ENCODE peak calls at places on chromosomes 6 and 20, in seven cellular contexts. D is choroid plexus epithelial cell, V is HL-60, E is uterus, Z is brain microvascular endothelial cell, W is AG09309, G is fibroblast of pulmonary artery. L is an unnamed sample.

GRCh38 chr6:133983099-133983939 is 30.3 kb downstream of the TBPL1 start:
- DNase-seq in Z (peak), D (peak), V (peak), E (no peak), W (no peak), G (peak), L (no peak)

GRCh38 chr6:169070506-169071176 is 183.0 kb downstream of the THBS2 start:
- DNase-seq in E (peak), W (peak), G (peak), V (no peak), D (peak), Z (peak), L (no peak)

GRCh38 chr6:146545608-146546007 is 2.0 kb downstream of the RAB32 start:
- DNase-seq in V (no peak), E (no peak), G (peak), Z (peak), D (peak), W (peak), L (no peak)

GRCh38 chr6:101088594-101088993 is 207.5 kb upstream of the ASCC3 start:
- DNase-seq in G (no peak), Z (no peak), W (no peak), V (no peak), D (no peak), E (no peak), L (no peak)

GRCh38 chr6:52500268-52501129 is 76.4 kb downstream of the TRAM2 start:
- DNase-seq in V (no peak), E (no peak), W (no peak), Z (no peak), G (no peak), D (no peak), L (no peak)

GRCh38 chr20:20815711-20816455 is 103.4 kb upstream of the RALGAPA2 start:
- DNase-seq in W (no peak), E (no peak), V (no peak), D (no peak), Z (no peak), G (no peak), L (no peak)

GRCh38 chr20:32528905-32529670 is 56.0 kb downstream of the NOL4L start:
- DNase-seq in E (no peak), W (no peak), Z (no peak), D (no peak), V (no peak), G (no peak), L (no peak)

GRCh38 chr6:157615411-157615763 is 207.7 kb upstream of the SNX9 start:
- DNase-seq in G (peak), V (no peak), W (no peak), D (no peak), E (no peak), Z (no peak), L (no peak)

GRCh38 chr20:18677126-18677525 is 89.3 kb downstream of the DTD1 start:
- DNase-seq in G (no peak), D (no peak), E (no peak), Z (no peak), W (no peak), V (no peak), L (no peak)

GRCh38 chr20:57265649-57266250 is 691 bp downstream of the BMP7 start:
- DNase-seq in D (no peak), E (no peak), G (peak), W (no peak), Z (no peak), V (no peak), L (no peak)

GRCh38 chr6:115945806-115946205 is 114.9 kb downstream of the FRK start:
- DNase-seq in D (no peak), W (no peak), E (no peak), V (no peak), Z (no peak), G (no peak), L (no peak)

GRCh38 chr20:2509468-2509781 is 710 bp upstream of the ZNF343 start:
- DNase-seq in V (no peak), G (no peak), D (peak), E (no peak), Z (no peak), W (no peak), L (no peak)

GRCh38 chr20:272718-273117 is 15.2 kb downstream of the DEFB132 start:
- DNase-seq in E (no peak), V (no peak), G (peak), W (no peak), Z (no peak), D (no peak), L (no peak)

GRCh38 chr6:158799051-158799792 is 19.9 kb downstream of the EZR start:
- DNase-seq in G (peak), E (peak), W (peak), V (no peak), Z (peak), D (peak), L (no peak)

GRCh38 chr20:49543858-49544437 is 24.0 kb downstream of the PTGIS start:
- DNase-seq in W (no peak), G (no peak), E (no peak), D (no peak), Z (no peak), V (no peak), L (no peak)

GRCh38 chr20:49544535-49544934 is 23.4 kb downstream of the PTGIS start:
- DNase-seq in D (no peak), Z (no peak), V (no peak), W (no peak), E (no peak), G (no peak), L (no peak)

GRCh38 chr20:49543071-49543857 is 24.7 kb downstream of the PTGIS start:
- DNase-seq in V (no peak), G (no peak), D (no peak), W (no peak), Z (no peak), E (no peak), L (no peak)

GRCh38 chr20:49548371-49548947 is 19.5 kb downstream of the PTGIS start:
- DNase-seq in V (no peak), G (no peak), E (no peak), Z (no peak), W (no peak), D (no peak), L (no peak)

DNA sequence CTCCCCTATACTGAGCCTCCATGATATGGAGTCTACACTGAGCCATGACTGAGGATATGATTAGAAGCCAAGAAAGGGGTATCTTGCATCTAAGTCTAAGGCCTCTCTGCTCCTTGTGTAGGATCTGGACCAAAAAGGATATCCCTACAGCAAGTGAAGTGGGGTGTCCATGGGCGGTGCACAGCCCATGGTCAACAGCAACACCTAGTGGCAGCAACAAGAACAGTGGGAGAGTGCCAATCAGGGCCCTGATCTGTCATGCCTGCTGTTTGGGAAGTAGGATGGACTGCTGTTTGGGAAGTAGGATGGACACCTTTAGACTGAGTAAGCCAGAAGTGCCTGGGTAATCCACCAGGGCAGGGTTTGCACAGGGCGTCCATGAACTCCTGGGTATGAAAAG is 22.4 kb downstream of the PTGIS start:
- DNase-seq in E (no peak), Z (no peak), W (no peak), D (no peak), G (no peak), V (no peak), L (no peak)
- TF ChIP-seq CTCF in E (peak), Z (peak), W (peak), D (peak), G (peak), V (peak), L (no peak)

DNA sequence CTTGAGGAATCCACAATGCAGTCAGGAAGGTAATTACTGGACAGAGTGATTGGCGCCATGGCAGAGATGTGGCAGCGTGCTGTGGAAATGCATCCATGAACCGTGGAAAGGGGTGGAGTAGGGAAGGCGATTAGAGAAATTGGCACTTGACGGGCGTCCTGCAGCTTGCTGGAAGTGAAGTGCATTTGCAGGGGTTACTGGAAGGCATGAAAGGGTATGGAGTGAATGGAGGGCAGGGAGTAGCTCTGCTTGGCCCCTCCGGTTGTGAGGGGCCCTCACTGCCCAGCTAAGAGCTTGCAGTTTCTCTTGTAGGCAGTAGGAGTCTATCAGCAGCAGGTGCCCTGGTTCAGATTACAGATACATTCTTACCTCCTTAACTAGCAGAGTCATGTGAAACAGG is 122.5 kb upstream of the TIAM2 start:
- DNase-seq in D (no peak), V (no peak), W (no peak), Z (no peak), G (no peak), E (no peak), L (no peak)
- TF ChIP-seq CTCF in D (no peak), V (no peak), W (no peak), Z (peak), G (no peak), E (no peak), L (no peak)

GRCh38 chr6:131960371-131961133 is 9.4 kb upstream of the CCN2 start:
- DNase-seq in E (no peak), Z (no peak), G (peak), V (no peak), D (peak), W (no peak), L (no peak)
- TF ChIP-seq CTCF in E (peak), Z (peak), G (peak), V (no peak), D (peak), W (peak), L (no peak)

GRCh38 chr20:59437601-59438031 is 137.2 kb downstream of the EDN3 start:
- DNase-seq in W (no peak), V (no peak), E (no peak), D (no peak), G (no peak), Z (no peak), L (no peak)

GRCh38 chr20:59441860-59442810 is 141.7 kb downstream of the EDN3 start:
- DNase-seq in G (no peak), V (no peak), Z (no peak), E (no peak), D (no peak), W (no peak), L (no peak)

GRCh38 chr20:59441306-59441705 is 140.9 kb downstream of the EDN3 start:
- DNase-seq in Z (no peak), D (no peak), V (no peak), W (no peak), G (no peak), E (no peak), L (no peak)

GRCh38 chr20:59438201-59438600 is 137.8 kb downstream of the EDN3 start:
- DNase-seq in Z (no peak), D (no peak), G (no peak), E (no peak), V (no peak), W (no peak), L (no peak)

GRCh38 chr20:59439243-59439642 is 138.8 kb downstream of the EDN3 start:
- DNase-seq in E (no peak), D (no peak), V (no peak), G (no peak), W (no peak), Z (no peak), L (no peak)
- TF ChIP-seq CTCF in E (no peak), D (no peak), V (no peak), G (no peak), W (no peak), Z (no peak), L (no peak)

GRCh38 chr20:51313275-51313898 is 229.1 kb downstream of the NFATC2 start:
- DNase-seq in D (peak), V (no peak), E (no peak), W (no peak), Z (no peak), G (no peak), L (no peak)
- TF ChIP-seq CTCF in D (peak), V (no peak), E (no peak), W (peak), Z (peak), G (no peak), L (no peak)

DNA sequence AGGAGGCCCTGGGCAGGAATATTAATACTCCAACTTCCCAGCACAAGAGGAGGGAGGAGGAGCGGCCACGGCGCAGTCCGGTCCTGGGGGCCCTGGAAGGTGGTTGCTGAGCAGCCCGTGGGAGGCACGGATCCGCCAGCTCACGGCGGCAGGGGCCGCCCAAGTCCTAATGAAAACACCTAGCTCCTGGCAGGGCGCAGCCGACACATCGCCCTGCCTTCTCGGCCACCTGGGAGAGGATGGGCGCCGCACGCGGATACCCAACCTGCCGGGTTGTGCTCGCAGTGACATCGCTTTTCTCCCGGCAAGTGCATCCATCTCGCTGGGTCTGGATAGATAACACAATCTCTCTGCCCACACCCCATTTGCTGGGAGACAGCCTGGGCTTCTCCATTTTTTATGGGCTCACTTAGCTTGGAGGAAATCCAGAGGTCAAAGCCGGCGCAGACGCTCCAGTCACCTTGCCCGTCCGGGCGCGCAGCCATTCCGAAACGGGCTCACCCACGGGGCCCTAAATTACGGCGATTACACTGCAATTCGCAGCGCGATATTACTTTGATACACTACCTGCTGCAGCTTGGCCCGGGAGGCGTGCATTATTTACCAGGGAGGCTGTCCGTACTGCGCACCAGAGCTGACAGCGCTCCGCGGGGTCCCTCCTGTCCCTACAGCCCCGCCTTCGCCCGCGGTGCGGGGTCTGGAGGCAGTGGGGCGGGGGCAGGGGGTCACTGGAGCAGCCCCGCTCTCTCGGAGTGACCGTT is 36.2 kb upstream of the CCDC167 start:
- DNase-seq in G (no peak), W (no peak), V (no peak), E (no peak), Z (no peak), D (no peak), L (peak)
- TF ChIP-seq CTCF in G (no peak), W (no peak), V (no peak), E (no peak), Z (peak), D (no peak), L (no peak)

L was measured in activated B cell treated with CpG ODN at 0.5 μM for 24 hours.